ENCODE peak calls at places on chromosomes 5 and 9, in eight cellular contexts. One of them, this sample, is unnamed.
A peak's percentile ranks its signal among the peaks of the same experiment; 100 is the strongest.

GRCh38 chr5:28807230-28807629 is 1768.8 kb upstream of the CDH9 start:
- DNase-seq in breast epithelium: no peak
- DNase-seq in K562: no peak
- DNase-seq in Panc1: no peak
- DNase-seq in SK-N-MC: no peak
- DNase-seq in GM12878: no peak
- DNase-seq in upper lobe of left lung: no peak
- DNase-seq in stomach: no peak
- DNase-seq in this sample: no peak

GRCh38 chr5:137604348-137605095 is 105.4 kb upstream of the SPOCK1 start:
- DNase-seq in K562: no peak
- DNase-seq in breast epithelium: no peak
- DNase-seq in SK-N-MC: no peak
- DNase-seq in upper lobe of left lung: no peak
- DNase-seq in GM12878: no peak
- DNase-seq in Panc1: no peak
- DNase-seq in stomach: no peak
- DNase-seq in this sample: no peak

GRCh38 chr5:157454273-157454672 is 5.7 kb upstream of the NIPAL4 start:
- DNase-seq in GM12878: no peak
- DNase-seq in breast epithelium: no peak
- DNase-seq in K562: no peak
- DNase-seq in upper lobe of left lung: no peak
- DNase-seq in stomach: no peak
- DNase-seq in SK-N-MC: no peak
- DNase-seq in Panc1: no peak
- DNase-seq in this sample: no peak

GRCh38 chr5:132776077-132776931 is 735 bp downstream of the SEPTIN8 start:
- DNase-seq in stomach: no peak
- DNase-seq in GM12878: no peak
- DNase-seq in upper lobe of left lung: no peak
- DNase-seq in K562: peak; percentile 64
- DNase-seq in breast epithelium: no peak
- DNase-seq in Panc1: no peak
- DNase-seq in SK-N-MC: no peak
- DNase-seq in this sample: peak; percentile 49

GRCh38 chr5:68264024-68264956 is 48.7 kb downstream of the PIK3R1 start:
- DNase-seq in breast epithelium: no peak
- DNase-seq in K562: no peak
- DNase-seq in upper lobe of left lung: no peak
- DNase-seq in stomach: no peak
- DNase-seq in Panc1: no peak
- DNase-seq in SK-N-MC: no peak
- DNase-seq in GM12878: no peak
- DNase-seq in this sample: no peak

GRCh38 chr9:93004561-93004960 is 53.9 kb upstream of the SUSD3 start:
- DNase-seq in stomach: no peak
- DNase-seq in SK-N-MC: no peak
- DNase-seq in GM12878: no peak
- DNase-seq in Panc1: no peak
- DNase-seq in upper lobe of left lung: no peak
- DNase-seq in K562: no peak
- DNase-seq in breast epithelium: no peak
- DNase-seq in this sample: no peak

GRCh38 chr9:33024126-33024965 is 727 bp upstream of the DNAJA1 start:
- DNase-seq in breast epithelium: no peak
- DNase-seq in stomach: no peak
- DNase-seq in GM12878: no peak
- DNase-seq in SK-N-MC: no peak
- DNase-seq in K562: no peak
- DNase-seq in upper lobe of left lung: no peak
- DNase-seq in Panc1: no peak
- DNase-seq in this sample: peak; percentile 26

GRCh38 chr5:176781638-176782570 is 28.5 kb upstream of the UNC5A start:
- DNase-seq in GM12878: no peak
- DNase-seq in stomach: no peak
- DNase-seq in upper lobe of left lung: peak; percentile 25
- DNase-seq in Panc1: no peak
- DNase-seq in SK-N-MC: no peak
- DNase-seq in K562: no peak
- DNase-seq in breast epithelium: peak; percentile 27
- DNase-seq in this sample: no peak

GRCh38 chr9:91994422-91994821 is 44.4 kb upstream of the ROR2 start:
- DNase-seq in stomach: no peak
- DNase-seq in Panc1: no peak
- DNase-seq in K562: no peak
- DNase-seq in breast epithelium: no peak
- DNase-seq in GM12878: no peak
- DNase-seq in upper lobe of left lung: no peak
- DNase-seq in SK-N-MC: no peak
- DNase-seq in this sample: no peak

GRCh38 chr5:123535648-123536047 is 23.7 kb downstream of the CSNK1G3 start:
- DNase-seq in upper lobe of left lung: no peak
- DNase-seq in breast epithelium: no peak
- DNase-seq in SK-N-MC: no peak
- DNase-seq in K562: no peak
- DNase-seq in stomach: no peak
- DNase-seq in GM12878: no peak
- DNase-seq in Panc1: no peak
- DNase-seq in this sample: no peak

GRCh38 chr5:127254729-127255284 is 35.8 kb upstream of the MEGF10 start:
- DNase-seq in K562: no peak
- DNase-seq in stomach: no peak
- DNase-seq in GM12878: no peak
- DNase-seq in SK-N-MC: no peak
- DNase-seq in breast epithelium: no peak
- DNase-seq in upper lobe of left lung: no peak
- DNase-seq in Panc1: no peak
- DNase-seq in this sample: no peak

GRCh38 chr9:134721344-134721743 is 79.7 kb downstream of the COL5A1 start:
- DNase-seq in GM12878: no peak
- DNase-seq in K562: no peak
- DNase-seq in breast epithelium: no peak
- DNase-seq in stomach: no peak
- DNase-seq in Panc1: no peak
- DNase-seq in SK-N-MC: no peak
- DNase-seq in upper lobe of left lung: peak; percentile 46
- DNase-seq in this sample: no peak

GRCh38 chr5:132425009-132425937 is 55.8 kb downstream of the SLC22A5 start:
- DNase-seq in breast epithelium: no peak
- DNase-seq in upper lobe of left lung: no peak
- DNase-seq in K562: peak; percentile 50
- DNase-seq in SK-N-MC: no peak
- DNase-seq in GM12878: peak; percentile 93
- DNase-seq in Panc1: no peak
- DNase-seq in stomach: no peak
- DNase-seq in this sample: peak; percentile 54

GRCh38 chr5:151819830-151820229 is 48.1 kb downstream of the G3BP1 start:
- DNase-seq in GM12878: no peak
- DNase-seq in stomach: no peak
- DNase-seq in SK-N-MC: no peak
- DNase-seq in breast epithelium: no peak
- DNase-seq in upper lobe of left lung: no peak
- DNase-seq in K562: no peak
- DNase-seq in Panc1: no peak
- DNase-seq in this sample: no peak

GRCh38 chr5:126338516-126339153 is 84.6 kb upstream of the GRAMD2B start:
- DNase-seq in GM12878: no peak
- DNase-seq in upper lobe of left lung: peak; percentile 81
- DNase-seq in K562: no peak
- DNase-seq in Panc1: no peak
- DNase-seq in stomach: no peak
- DNase-seq in SK-N-MC: no peak
- DNase-seq in breast epithelium: no peak
- DNase-seq in this sample: no peak

GRCh38 chr9:73806876-73807275 is 655.2 kb downstream of the ANXA1 start:
- DNase-seq in GM12878: no peak
- DNase-seq in SK-N-MC: no peak
- DNase-seq in breast epithelium: no peak
- DNase-seq in upper lobe of left lung: no peak
- DNase-seq in Panc1: no peak
- DNase-seq in stomach: no peak
- DNase-seq in K562: no peak
- DNase-seq in this sample: no peak

GRCh38 chr5:167867281-167867680 is 424.2 kb upstream of the WWC1 start:
- DNase-seq in K562: no peak
- DNase-seq in GM12878: no peak
- DNase-seq in stomach: no peak
- DNase-seq in breast epithelium: no peak
- DNase-seq in SK-N-MC: no peak
- DNase-seq in upper lobe of left lung: no peak
- DNase-seq in Panc1: no peak
- DNase-seq in this sample: no peak

GRCh38 chr5:60586307-60586901 is 113.6 kb downstream of the DEPDC1B start:
- DNase-seq in SK-N-MC: no peak
- DNase-seq in upper lobe of left lung: no peak
- DNase-seq in stomach: no peak
- DNase-seq in GM12878: no peak
- DNase-seq in K562: no peak
- DNase-seq in Panc1: no peak
- DNase-seq in breast epithelium: no peak
- DNase-seq in this sample: no peak

GRCh38 chr5:158212915-158213314 is 354.0 kb upstream of the CLINT1 start:
- DNase-seq in SK-N-MC: no peak
- DNase-seq in GM12878: no peak
- DNase-seq in upper lobe of left lung: no peak
- DNase-seq in K562: peak; percentile 16
- DNase-seq in stomach: no peak
- DNase-seq in breast epithelium: no peak
- DNase-seq in Panc1: no peak
- DNase-seq in this sample: no peak

GRCh38 chr5:124755565-124755964 is 9.1 kb upstream of the ZNF608 start:
- DNase-seq in Panc1: no peak
- DNase-seq in breast epithelium: no peak
- DNase-seq in K562: peak; percentile 68
- DNase-seq in upper lobe of left lung: no peak
- DNase-seq in SK-N-MC: no peak
- DNase-seq in stomach: no peak
- DNase-seq in GM12878: no peak
- DNase-seq in this sample: no peak

GRCh38 chr9:112777914-112778313 is 27.4 kb downstream of the SNX30 start:
- DNase-seq in upper lobe of left lung: no peak
- DNase-seq in breast epithelium: no peak
- DNase-seq in K562: no peak
- DNase-seq in Panc1: no peak
- DNase-seq in GM12878: no peak
- DNase-seq in SK-N-MC: no peak
- DNase-seq in stomach: no peak
- DNase-seq in this sample: no peak

GRCh38 chr9:87336407-87336806 is 161.3 kb upstream of the DAPK1 start:
- DNase-seq in K562: peak; percentile 18
- DNase-seq in upper lobe of left lung: no peak
- DNase-seq in Panc1: no peak
- DNase-seq in stomach: no peak
- DNase-seq in GM12878: no peak
- DNase-seq in SK-N-MC: no peak
- DNase-seq in breast epithelium: no peak
- DNase-seq in this sample: no peak

GRCh38 chr5:138912093-138912492 is 37.0 kb upstream of the LRRTM2 start:
- DNase-seq in breast epithelium: no peak
- DNase-seq in Panc1: no peak
- DNase-seq in stomach: no peak
- DNase-seq in GM12878: no peak
- DNase-seq in SK-N-MC: no peak
- DNase-seq in K562: no peak
- DNase-seq in upper lobe of left lung: no peak
- DNase-seq in this sample: no peak

GRCh38 chr9:89872913-89873707 is 268.3 kb downstream of the GADD45G start:
- DNase-seq in Panc1: no peak
- DNase-seq in K562: no peak
- DNase-seq in stomach: peak; percentile 17
- DNase-seq in SK-N-MC: no peak
- DNase-seq in GM12878: no peak
- DNase-seq in breast epithelium: peak; percentile 34
- DNase-seq in upper lobe of left lung: no peak
- DNase-seq in this sample: no peak
- TF ChIP-seq POLR2AphosphoS5 in Panc1: no peak
- TF ChIP-seq POLR2AphosphoS5 in K562: no peak
- TF ChIP-seq POLR2AphosphoS5 in stomach: no peak
- TF ChIP-seq POLR2AphosphoS5 in SK-N-MC: no peak
- TF ChIP-seq POLR2AphosphoS5 in GM12878: no peak
- TF ChIP-seq POLR2AphosphoS5 in breast epithelium: no peak
- TF ChIP-seq POLR2AphosphoS5 in upper lobe of left lung: no peak
- TF ChIP-seq POLR2AphosphoS5 in this sample: no peak

DNA sequence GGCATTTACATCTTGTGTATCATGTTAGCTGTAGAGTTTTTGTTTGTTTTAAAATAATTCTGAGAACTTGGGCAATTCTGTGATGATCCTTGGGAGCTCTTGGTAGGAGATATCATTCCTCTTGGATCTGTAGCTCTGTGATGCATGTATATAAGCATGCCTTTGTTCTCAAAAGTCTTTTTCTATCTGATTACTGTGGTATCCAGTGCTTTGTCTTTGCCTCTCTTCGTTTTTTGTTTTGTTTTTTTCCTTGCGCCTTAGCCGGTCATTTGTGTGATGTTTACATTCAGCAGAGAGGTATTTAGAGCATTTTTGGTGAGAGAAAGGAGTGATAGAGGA is 110.0 kb downstream of the PAM start:
- DNase-seq in breast epithelium: no peak
- DNase-seq in stomach: no peak
- DNase-seq in SK-N-MC: no peak
- DNase-seq in Panc1: no peak
- DNase-seq in upper lobe of left lung: no peak
- DNase-seq in GM12878: no peak
- DNase-seq in K562: no peak
- DNase-seq in this sample: no peak
- H3K4me3 ChIP-seq in breast epithelium: peak overlapping the region; percentile 79
- H3K4me3 ChIP-seq in stomach: peak overlapping the region; percentile 48
- H3K4me3 ChIP-seq in SK-N-MC: no peak overlapping the region
- H3K4me3 ChIP-seq in Panc1: peak overlapping the region; percentile 76
- H3K4me3 ChIP-seq in upper lobe of left lung: peak overlapping the region; percentile 49
- H3K4me3 ChIP-seq in GM12878: peak overlapping the region; percentile 64
- H3K4me3 ChIP-seq in K562: no peak overlapping the region
- H3K4me3 ChIP-seq in this sample: peak overlapping the region; percentile 64

GRCh38 chr9:36400332-36401178 is 486 bp upstream of the RNF38 start:
- DNase-seq in GM12878: peak; percentile 42
- DNase-seq in SK-N-MC: no peak
- DNase-seq in stomach: peak; percentile 92
- DNase-seq in K562: peak; percentile 91
- DNase-seq in breast epithelium: peak; percentile 86
- DNase-seq in upper lobe of left lung: peak; percentile 99
- DNase-seq in Panc1: no peak
- DNase-seq in this sample: peak; percentile 93
- TF ChIP-seq POLR2AphosphoS5 in GM12878: peak; percentile 68
- TF ChIP-seq POLR2AphosphoS5 in SK-N-MC: peak; percentile 57
- TF ChIP-seq POLR2AphosphoS5 in stomach: peak; percentile 52
- TF ChIP-seq POLR2AphosphoS5 in K562: no peak
- TF ChIP-seq POLR2AphosphoS5 in breast epithelium: peak; percentile 56
- TF ChIP-seq POLR2AphosphoS5 in upper lobe of left lung: no peak
- TF ChIP-seq POLR2AphosphoS5 in Panc1: no peak
- TF ChIP-seq POLR2AphosphoS5 in this sample: peak; percentile 69

DNA sequence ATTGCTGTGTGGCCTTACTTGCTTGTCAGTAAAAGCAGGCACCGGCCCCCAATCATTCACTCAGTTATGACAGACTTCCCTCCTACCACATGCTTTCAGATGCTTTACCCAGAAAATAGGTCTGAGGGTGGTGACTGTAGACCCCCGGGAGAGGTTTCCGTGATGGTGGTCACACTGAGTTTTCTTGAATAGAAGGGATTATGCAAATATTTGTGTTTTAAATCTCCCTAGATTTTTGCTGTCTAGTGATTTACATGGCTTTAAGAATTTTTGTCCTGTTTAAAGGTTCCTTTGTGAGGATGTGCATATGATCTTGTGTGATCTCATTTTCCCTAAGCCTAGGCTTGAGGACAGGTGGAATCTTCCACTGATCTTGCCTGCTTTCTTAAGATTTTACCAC is 281.7 kb downstream of the FANCC start:
- DNase-seq in Panc1: no peak
- DNase-seq in breast epithelium: no peak
- DNase-seq in K562: no peak
- DNase-seq in GM12878: no peak
- DNase-seq in SK-N-MC: no peak
- DNase-seq in stomach: no peak
- DNase-seq in upper lobe of left lung: no peak
- DNase-seq in this sample: no peak
- H3K4me3 ChIP-seq in Panc1: no peak overlapping the region
- H3K4me3 ChIP-seq in breast epithelium: no peak overlapping the region
- H3K4me3 ChIP-seq in K562: no peak overlapping the region
- H3K4me3 ChIP-seq in GM12878: no peak overlapping the region
- H3K4me3 ChIP-seq in SK-N-MC: no peak overlapping the region
- H3K4me3 ChIP-seq in stomach: no peak overlapping the region
- H3K4me3 ChIP-seq in upper lobe of left lung: no peak overlapping the region
- H3K4me3 ChIP-seq in this sample: no peak overlapping the region

This sample was measured in transverse colon.